ENCODE peak calls at places on chromosomes 13 and 19, in six cellular contexts. One of them, this sample, is unnamed.

GRCh38 chr13:52846567-52847321 is 1.7 kb downstream of the PCDH8 start:
- DNase-seq in thoracic aorta: no peak
- DNase-seq in HFF-Myc: no peak
- DNase-seq in Jurkat, Clone E6-1: no peak
- DNase-seq in left ventricle myocardium inferior: peak
- DNase-seq in pancreas: peak
- DNase-seq in this sample: no peak

GRCh38 chr19:3108775-3109174 is 14.6 kb downstream of the GNA11 start:
- DNase-seq in Jurkat, Clone E6-1: peak
- DNase-seq in thoracic aorta: no peak
- DNase-seq in HFF-Myc: no peak
- DNase-seq in left ventricle myocardium inferior: peak
- DNase-seq in pancreas: peak
- DNase-seq in this sample: no peak

GRCh38 chr13:113584205-113584869 is at the start of gene TFDP1:
- DNase-seq in thoracic aorta: no peak
- DNase-seq in Jurkat, Clone E6-1: peak
- DNase-seq in left ventricle myocardium inferior: peak
- DNase-seq in HFF-Myc: peak
- DNase-seq in pancreas: peak
- DNase-seq in this sample: peak

GRCh38 chr13:56900549-56901279 is 240.0 kb upstream of the PRR20A start:
- DNase-seq in left ventricle myocardium inferior: no peak
- DNase-seq in HFF-Myc: no peak
- DNase-seq in pancreas: no peak
- DNase-seq in thoracic aorta: no peak
- DNase-seq in Jurkat, Clone E6-1: no peak
- DNase-seq in this sample: no peak

GRCh38 chr13:30855569-30855968 is 50.5 kb upstream of the MEDAG start:
- DNase-seq in HFF-Myc: no peak
- DNase-seq in left ventricle myocardium inferior: no peak
- DNase-seq in Jurkat, Clone E6-1: no peak
- DNase-seq in pancreas: no peak
- DNase-seq in thoracic aorta: no peak
- DNase-seq in this sample: no peak

GRCh38 chr19:47363758-47364529 is 14.8 kb downstream of the DHX34 start:
- DNase-seq in thoracic aorta: no peak
- DNase-seq in left ventricle myocardium inferior: no peak
- DNase-seq in HFF-Myc: no peak
- DNase-seq in Jurkat, Clone E6-1: no peak
- DNase-seq in pancreas: no peak
- DNase-seq in this sample: no peak

GRCh38 chr13:89361909-89362308 is 1690.7 kb downstream of the SLITRK5 start:
- DNase-seq in left ventricle myocardium inferior: no peak
- DNase-seq in Jurkat, Clone E6-1: no peak
- DNase-seq in thoracic aorta: no peak
- DNase-seq in pancreas: no peak
- DNase-seq in HFF-Myc: no peak
- DNase-seq in this sample: no peak

GRCh38 chr19:45528744-45529453 is 21.6 kb downstream of the VASP start:
- DNase-seq in thoracic aorta: no peak
- DNase-seq in Jurkat, Clone E6-1: no peak
- DNase-seq in pancreas: peak
- DNase-seq in HFF-Myc: no peak
- DNase-seq in left ventricle myocardium inferior: no peak
- DNase-seq in this sample: no peak

GRCh38 chr13:91904597-91904996 is 506.2 kb downstream of the GPC5 start:
- DNase-seq in thoracic aorta: no peak
- DNase-seq in HFF-Myc: no peak
- DNase-seq in Jurkat, Clone E6-1: no peak
- DNase-seq in left ventricle myocardium inferior: no peak
- DNase-seq in pancreas: no peak
- DNase-seq in this sample: no peak

GRCh38 chr19:38004505-38005223 is 97.7 kb downstream of the SIPA1L3 start:
- DNase-seq in pancreas: peak
- DNase-seq in Jurkat, Clone E6-1: peak
- DNase-seq in thoracic aorta: peak
- DNase-seq in left ventricle myocardium inferior: peak
- DNase-seq in HFF-Myc: peak
- DNase-seq in this sample: peak
- H3K4me3 ChIP-seq in pancreas: no peak
- H3K4me3 ChIP-seq in Jurkat, Clone E6-1: no peak
- H3K4me3 ChIP-seq in thoracic aorta: peak
- H3K4me3 ChIP-seq in left ventricle myocardium inferior: peak
- H3K4me3 ChIP-seq in HFF-Myc: peak
- H3K4me3 ChIP-seq in this sample: peak

DNA sequence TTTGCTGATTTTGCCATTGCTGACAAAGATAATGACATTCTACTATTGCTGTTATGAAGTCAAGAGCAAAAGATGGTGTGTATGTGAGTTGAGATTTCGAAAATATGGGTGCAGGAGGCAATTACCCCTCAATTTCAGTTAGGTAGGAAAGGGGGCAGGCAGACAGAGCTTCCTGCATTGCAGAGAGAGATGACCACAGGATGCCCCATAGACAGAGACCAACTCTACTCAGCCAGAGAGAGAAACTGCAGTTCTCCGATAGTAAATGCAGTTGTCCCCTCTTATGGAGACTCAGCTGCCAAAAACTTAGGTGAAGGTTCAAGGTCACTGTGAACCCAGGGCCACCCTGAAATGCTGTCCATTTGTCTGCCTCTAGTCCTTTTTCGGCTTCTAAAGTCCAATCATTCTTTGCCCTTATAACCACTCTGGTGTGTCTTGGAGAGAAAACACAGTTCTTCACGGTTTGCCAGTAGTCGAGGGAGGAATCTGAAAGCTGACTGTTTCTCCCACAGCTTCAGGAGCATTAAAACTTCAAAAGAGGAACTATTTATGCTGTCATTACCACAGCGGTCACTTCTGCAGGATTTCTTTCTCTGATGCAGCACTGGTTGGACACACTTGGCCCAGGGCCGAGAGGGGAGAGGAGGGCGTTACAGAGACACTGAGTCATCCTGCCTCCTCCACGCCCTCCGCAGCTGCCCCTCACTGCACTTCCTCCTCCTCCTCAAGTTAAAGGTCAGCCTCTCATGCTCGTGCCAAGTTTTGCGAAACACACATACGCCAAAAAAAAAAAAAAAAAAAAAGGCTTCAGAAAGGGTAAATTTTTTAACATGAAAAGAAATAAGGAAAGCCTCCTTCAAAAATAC is 264.3 kb downstream of the FOXO1 start:
- DNase-seq in HFF-Myc: peak
- DNase-seq in thoracic aorta: peak
- DNase-seq in pancreas: peak
- DNase-seq in left ventricle myocardium inferior: peak
- DNase-seq in Jurkat, Clone E6-1: no peak
- DNase-seq in this sample: peak
- H3K4me3 ChIP-seq in HFF-Myc: no peak
- H3K4me3 ChIP-seq in thoracic aorta: peak
- H3K4me3 ChIP-seq in pancreas: no peak
- H3K4me3 ChIP-seq in left ventricle myocardium inferior: peak
- H3K4me3 ChIP-seq in Jurkat, Clone E6-1: no peak
- H3K4me3 ChIP-seq in this sample: peak

GRCh38 chr13:80654638-80655249 is 313.8 kb upstream of the SPRY2 start:
- DNase-seq in left ventricle myocardium inferior: no peak
- DNase-seq in Jurkat, Clone E6-1: no peak
- DNase-seq in pancreas: peak
- DNase-seq in HFF-Myc: no peak
- DNase-seq in thoracic aorta: no peak
- DNase-seq in this sample: no peak
- H3K4me3 ChIP-seq in left ventricle myocardium inferior: peak
- H3K4me3 ChIP-seq in Jurkat, Clone E6-1: no peak
- H3K4me3 ChIP-seq in pancreas: peak
- H3K4me3 ChIP-seq in HFF-Myc: no peak
- H3K4me3 ChIP-seq in thoracic aorta: peak
- H3K4me3 ChIP-seq in this sample: no peak

GRCh38 chr13:98761979-98762616 is 9.6 kb upstream of the SLC15A1 start:
- DNase-seq in pancreas: no peak
- DNase-seq in HFF-Myc: no peak
- DNase-seq in thoracic aorta: no peak
- DNase-seq in left ventricle myocardium inferior: no peak
- DNase-seq in Jurkat, Clone E6-1: no peak
- DNase-seq in this sample: no peak

GRCh38 chr13:98766716-98767115 is 14.2 kb upstream of the SLC15A1 start:
- DNase-seq in HFF-Myc: no peak
- DNase-seq in left ventricle myocardium inferior: no peak
- DNase-seq in Jurkat, Clone E6-1: no peak
- DNase-seq in thoracic aorta: no peak
- DNase-seq in pancreas: no peak
- DNase-seq in this sample: no peak

GRCh38 chr13:98766120-98766519 is 13.6 kb upstream of the SLC15A1 start:
- DNase-seq in thoracic aorta: no peak
- DNase-seq in left ventricle myocardium inferior: no peak
- DNase-seq in HFF-Myc: no peak
- DNase-seq in Jurkat, Clone E6-1: no peak
- DNase-seq in pancreas: no peak
- DNase-seq in this sample: no peak

GRCh38 chr13:98755729-98756128 is 3.3 kb upstream of the SLC15A1 start:
- DNase-seq in left ventricle myocardium inferior: no peak
- DNase-seq in Jurkat, Clone E6-1: no peak
- DNase-seq in pancreas: no peak
- DNase-seq in HFF-Myc: no peak
- DNase-seq in thoracic aorta: no peak
- DNase-seq in this sample: no peak

GRCh38 chr13:98761126-98761978 is 8.9 kb upstream of the SLC15A1 start:
- DNase-seq in Jurkat, Clone E6-1: no peak
- DNase-seq in HFF-Myc: no peak
- DNase-seq in left ventricle myocardium inferior: no peak
- DNase-seq in thoracic aorta: no peak
- DNase-seq in pancreas: no peak
- DNase-seq in this sample: no peak
- H3K4me3 ChIP-seq in Jurkat, Clone E6-1: no peak
- H3K4me3 ChIP-seq in HFF-Myc: no peak
- H3K4me3 ChIP-seq in left ventricle myocardium inferior: peak
- H3K4me3 ChIP-seq in thoracic aorta: no peak
- H3K4me3 ChIP-seq in pancreas: no peak
- H3K4me3 ChIP-seq in this sample: peak

GRCh38 chr13:46182491-46182877 is 507 bp upstream of the LCP1 start:
- DNase-seq in Jurkat, Clone E6-1: no peak
- DNase-seq in pancreas: no peak
- DNase-seq in HFF-Myc: no peak
- DNase-seq in left ventricle myocardium inferior: no peak
- DNase-seq in thoracic aorta: no peak
- DNase-seq in this sample: no peak

GRCh38 chr13:46183018-46183940 is 1.3 kb upstream of the LCP1 start:
- DNase-seq in HFF-Myc: no peak
- DNase-seq in Jurkat, Clone E6-1: no peak
- DNase-seq in left ventricle myocardium inferior: no peak
- DNase-seq in pancreas: no peak
- DNase-seq in thoracic aorta: no peak
- DNase-seq in this sample: no peak

GRCh38 chr13:46185634-46186033 is 3.7 kb upstream of the LCP1 start:
- DNase-seq in left ventricle myocardium inferior: no peak
- DNase-seq in pancreas: no peak
- DNase-seq in HFF-Myc: no peak
- DNase-seq in Jurkat, Clone E6-1: no peak
- DNase-seq in thoracic aorta: no peak
- DNase-seq in this sample: no peak

GRCh38 chr13:46181799-46182490 is at the start of gene LCP1:
- DNase-seq in left ventricle myocardium inferior: no peak
- DNase-seq in HFF-Myc: no peak
- DNase-seq in pancreas: no peak
- DNase-seq in Jurkat, Clone E6-1: peak
- DNase-seq in thoracic aorta: no peak
- DNase-seq in this sample: no peak

GRCh38 chr13:46184277-46184699 is 2.3 kb upstream of the LCP1 start:
- DNase-seq in Jurkat, Clone E6-1: peak
- DNase-seq in pancreas: no peak
- DNase-seq in thoracic aorta: no peak
- DNase-seq in HFF-Myc: no peak
- DNase-seq in left ventricle myocardium inferior: peak
- DNase-seq in this sample: no peak
- H3K4me3 ChIP-seq in Jurkat, Clone E6-1: peak
- H3K4me3 ChIP-seq in pancreas: no peak
- H3K4me3 ChIP-seq in thoracic aorta: no peak
- H3K4me3 ChIP-seq in HFF-Myc: no peak
- H3K4me3 ChIP-seq in left ventricle myocardium inferior: no peak
- H3K4me3 ChIP-seq in this sample: no peak

GRCh38 chr13:80082396-80083096 is 258.4 kb downstream of the SPRY2 start:
- DNase-seq in left ventricle myocardium inferior: no peak
- DNase-seq in Jurkat, Clone E6-1: no peak
- DNase-seq in thoracic aorta: no peak
- DNase-seq in pancreas: no peak
- DNase-seq in HFF-Myc: no peak
- DNase-seq in this sample: no peak

GRCh38 chr13:80083097-80083429 is 257.9 kb downstream of the SPRY2 start:
- DNase-seq in thoracic aorta: no peak
- DNase-seq in HFF-Myc: no peak
- DNase-seq in Jurkat, Clone E6-1: no peak
- DNase-seq in pancreas: no peak
- DNase-seq in left ventricle myocardium inferior: no peak
- DNase-seq in this sample: no peak

GRCh38 chr13:80086304-80086721 is 254.6 kb downstream of the SPRY2 start:
- DNase-seq in pancreas: no peak
- DNase-seq in thoracic aorta: no peak
- DNase-seq in Jurkat, Clone E6-1: no peak
- DNase-seq in left ventricle myocardium inferior: no peak
- DNase-seq in HFF-Myc: no peak
- DNase-seq in this sample: no peak

GRCh38 chr13:80084086-80084676 is 256.7 kb downstream of the SPRY2 start:
- DNase-seq in left ventricle myocardium inferior: no peak
- DNase-seq in pancreas: no peak
- DNase-seq in thoracic aorta: no peak
- DNase-seq in HFF-Myc: peak
- DNase-seq in Jurkat, Clone E6-1: no peak
- DNase-seq in this sample: no peak

DNA sequence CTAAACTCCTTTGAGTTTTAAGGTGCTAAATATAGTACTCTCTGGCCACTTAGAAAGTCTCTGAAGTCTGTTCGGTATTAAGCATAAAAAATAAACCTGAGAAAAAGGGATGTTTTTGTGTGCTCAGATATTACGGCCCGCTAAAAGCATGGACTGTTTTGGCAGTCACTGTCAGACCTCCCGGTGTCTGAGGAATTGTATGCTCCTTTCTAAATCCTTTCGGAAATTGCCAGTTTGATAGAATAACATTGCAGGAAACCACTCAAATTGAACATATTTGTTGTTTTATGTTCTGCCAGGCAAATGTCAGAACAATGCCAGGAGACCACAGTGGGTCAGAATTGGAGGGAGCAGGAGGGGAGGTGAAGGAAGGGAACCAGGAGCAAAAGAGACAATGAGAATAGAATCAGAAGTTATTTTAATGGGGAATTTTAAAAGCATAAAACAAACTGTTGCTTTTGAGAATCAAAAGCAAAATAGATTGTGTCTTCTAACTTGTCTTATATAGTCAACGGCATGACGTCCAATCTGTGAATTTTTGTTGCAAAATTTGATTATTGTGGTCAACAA is 257.3 kb downstream of the SPRY2 start:
- DNase-seq in Jurkat, Clone E6-1: no peak
- DNase-seq in thoracic aorta: no peak
- DNase-seq in pancreas: no peak
- DNase-seq in left ventricle myocardium inferior: no peak
- DNase-seq in HFF-Myc: no peak
- DNase-seq in this sample: no peak
- H3K4me3 ChIP-seq in Jurkat, Clone E6-1: no peak
- H3K4me3 ChIP-seq in thoracic aorta: peak
- H3K4me3 ChIP-seq in pancreas: no peak
- H3K4me3 ChIP-seq in left ventricle myocardium inferior: no peak
- H3K4me3 ChIP-seq in HFF-Myc: peak
- H3K4me3 ChIP-seq in this sample: peak

This sample was measured in coronary artery.